ENCODE peak calls at places on chromosomes 12 and 14, in ten cellular contexts. W is stimulated activated CD8-positive, alpha-beta memory T cell treated with anti-CD3 and anti-CD28 coated beads, Interleukin-4, amount 100 ng/mL, for 24 hours; A is GM03348; Y is ovary; X is HL-60; M is NCI-H1105; I is COR-L47; F is stimulated activated CD4-positive, alpha-beta T cell treated with anti-CD3 and anti-CD28 coated beads, Interleukin-4, amount 100 ng/mL, for 1 hour; K is nucleus accumbens; C is breast epithelium. H is an unnamed sample.

GRCh38 chr12:87092421-87092820 is 836.2 kb upstream of the MGAT4C start:
- DNase-seq in W (no peak), A (no peak), Y (no peak), X (no peak), M (no peak), I (no peak), F (no peak), K (no peak), C (no peak), H (no peak)

GRCh38 chr12:685388-685787 is 22.1 kb upstream of the NINJ2 start:
- DNase-seq in W (peak; percentile 60), A (no peak), Y (no peak), X (no peak), M (no peak), I (peak; percentile 1), F (peak; percentile 59), K (no peak), C (no peak), H (no peak)

GRCh38 chr14:61560323-61560722 is 135.0 kb upstream of the HIF1A start:
- DNase-seq in W (no peak), A (no peak), Y (no peak), X (no peak), M (no peak), I (no peak), F (no peak), K (no peak), C (no peak), H (no peak)

GRCh38 chr12:1205512-1206060 is 214.6 kb downstream of the ERC1 start:
- DNase-seq in W (no peak), A (peak; percentile 20), Y (no peak), X (no peak), M (no peak), I (no peak), F (no peak), K (no peak), C (no peak), H (no peak)

GRCh38 chr12:78208106-78208505 is 377.4 kb downstream of the NAV3 start:
- DNase-seq in W (no peak), A (no peak), Y (no peak), X (no peak), M (no peak), I (no peak), F (no peak), K (no peak), C (no peak), H (no peak)

GRCh38 chr12:54725233-54725843 is 77.2 kb upstream of the DCD start:
- DNase-seq in W (no peak), A (peak; percentile 31), Y (no peak), X (no peak), M (peak; percentile 2), I (no peak), F (no peak), K (no peak), C (no peak), H (no peak)

GRCh38 chr12:52870361-52871290 is 21.8 kb upstream of the KRT78 start:
- DNase-seq in W (peak; percentile 73), A (peak; percentile 75), Y (no peak), X (no peak), M (no peak), I (peak; percentile 39), F (peak; percentile 80), K (no peak), C (no peak), H (no peak)

GRCh38 chr12:112013601-112014402 is 576 bp downstream of the ERP29 start:
- DNase-seq in W (peak; percentile 48), A (peak; percentile 65), Y (peak; percentile 56), X (peak; percentile 69), M (peak; percentile 74), I (peak; percentile 84), F (peak; percentile 69), K (peak; percentile 39), C (peak; percentile 45), H (peak; percentile 64)